ENCODE peak calls at places on chromosomes 7 and 10, in five cellular contexts. T, I, Q, M and A are unnamed samples.

GRCh38 chr7:41054960-41055700 is 647.8 kb downstream of the INHBA start:
- DNase-seq in M (no peak), T (no peak), Q (no peak), I (no peak), A (no peak)

GRCh38 chr10:73647211-73647874 is 6.1 kb upstream of the MYOZ1 start:
- DNase-seq in I (peak; percentile 55), Q (no peak), T (peak; percentile 70), M (no peak), A (peak; percentile 92)

GRCh38 chr7:47582748-47583740 is 1.1 kb upstream of the TNS3 start:
- DNase-seq in T (no peak), I (peak; percentile 54), Q (no peak), M (no peak), A (no peak)

GRCh38 chr10:114761205-114762193 is 60.1 kb upstream of the FHIP2A start:
- DNase-seq in T (no peak), Q (no peak), M (no peak), I (no peak), A (no peak)

GRCh38 chr7:79806161-79806734 is 328.4 kb upstream of the GNAI1 start:
- DNase-seq in T (no peak), M (peak; percentile 19), Q (no peak), I (no peak), A (no peak)

GRCh38 chr10:86168256-86168655 is 198.3 kb downstream of the GRID1 start:
- DNase-seq in I (no peak), Q (no peak), T (no peak), M (no peak), A (no peak)

GRCh38 chr10:65571011-65571570 is 1354.7 kb upstream of the LRRTM3 start:
- DNase-seq in I (no peak), T (no peak), Q (no peak), M (peak; percentile 35), A (peak; percentile 34)

GRCh38 chr10:19194866-19195265 is 146.3 kb downstream of the MALRD1 start:
- DNase-seq in I (no peak), M (no peak), T (no peak), Q (no peak), A (no peak)

GRCh38 chr7:50824882-50825281 is 42.2 kb upstream of the GRB10 start:
- DNase-seq in M (no peak), Q (no peak), T (no peak), I (no peak), A (no peak)

GRCh38 chr7:51021906-51022570 is 239.3 kb upstream of the GRB10 start:
- DNase-seq in T (no peak), I (no peak), M (no peak), Q (no peak), A (no peak)

GRCh38 chr7:44489955-44490350 is 505 bp downstream of the NUDCD3 start:
- DNase-seq in T (peak; percentile 46), M (no peak), Q (peak; percentile 20), I (no peak), A (no peak)

GRCh38 chr10:99457808-99458207 is 27.4 kb upstream of the GOT1 start:
- DNase-seq in T (no peak), M (no peak), Q (no peak), I (no peak), A (no peak)

GRCh38 chr10:93515071-93515962 is 18.9 kb downstream of the CEP55 start:
- DNase-seq in T (no peak), I (no peak), M (no peak), Q (peak; percentile 38), A (no peak)

GRCh38 chr10:48798486-48799254 is 114.0 kb downstream of the WDFY4 start:
- DNase-seq in M (no peak), Q (no peak), T (no peak), I (no peak), A (no peak)

GRCh38 chr10:42543840-42544372 is 94.5 kb downstream of the ZNF33B start:
- DNase-seq in T (no peak), M (no peak), I (peak; percentile 71), Q (no peak), A (no peak)

GRCh38 chr10:22374489-22375126 is 29.3 kb downstream of the SPAG6 start:
- DNase-seq in I (no peak), M (no peak), T (no peak), Q (no peak), A (no peak)

GRCh38 chr10:92811986-92812385 is 36.3 kb upstream of the EXOC6 start:
- DNase-seq in Q (no peak), M (no peak), I (no peak), T (no peak), A (no peak)

GRCh38 chr7:122064971-122065370 is 79.1 kb downstream of the AASS start:
- DNase-seq in Q (no peak), I (no peak), T (no peak), M (no peak), A (no peak)

GRCh38 chr7:97270280-97270679 is 152.8 kb downstream of the SDHAF3 start:
- DNase-seq in M (no peak), T (no peak), I (no peak), Q (no peak), A (no peak)

GRCh38 chr10:69961168-69961863 is 91.3 kb upstream of the MACROH2A2 start:
- DNase-seq in Q (no peak), T (no peak), M (no peak), I (peak; percentile 10), A (peak; percentile 31)

GRCh38 chr7:135930565-135931423 is 46.4 kb downstream of the MTPN start:
- DNase-seq in M (no peak), Q (peak; percentile 25), I (no peak), T (no peak), A (no peak)

GRCh38 chr10:101960879-101961395 is 95.0 kb downstream of the ARMH3 start:
- DNase-seq in I (no peak), M (no peak), Q (no peak), T (no peak), A (no peak)

GRCh38 chr10:121873236-121873635 is 54.6 kb downstream of the ATE1 start:
- DNase-seq in T (no peak), M (no peak), Q (no peak), I (no peak), A (no peak)

GRCh38 chr10:50653758-50654157 is 30.0 kb upstream of the SGMS1 start:
- DNase-seq in Q (no peak), I (no peak), T (no peak), M (no peak), A (no peak)

GRCh38 chr10:125174360-125174759 is 14.0 kb upstream of the CTBP2 start:
- DNase-seq in T (no peak), I (no peak), M (no peak), Q (no peak), A (peak; percentile 22)

GRCh38 chr7:97187067-97187466 is 69.6 kb downstream of the SDHAF3 start:
- DNase-seq in I (no peak), T (no peak), Q (peak; percentile 74), M (no peak), A (no peak)

GRCh38 chr7:16026253-16027020 is 340.0 kb upstream of the MEOX2 start:
- DNase-seq in Q (no peak), T (no peak), I (peak; percentile 41), M (no peak), A (no peak)

GRCh38 chr10:125538947-125539649 is 143.9 kb downstream of the TEX36 start:
- DNase-seq in M (no peak), I (peak; percentile 36), Q (no peak), T (no peak), A (no peak)

GRCh38 chr7:103613655-103614642 is 167.9 kb upstream of the SLC26A5 start:
- DNase-seq in Q (no peak), M (no peak), T (no peak), I (no peak), A (no peak)

GRCh38 chr7:105876964-105877601 is 684 bp upstream of the ATXN7L1 start:
- DNase-seq in Q (no peak), I (peak; percentile 44), T (peak; percentile 48), M (peak; percentile 4), A (peak; percentile 64)

GRCh38 chr10:78433063-78433717 is 399.5 kb downstream of the RPS24 start:
- DNase-seq in M (no peak), Q (no peak), T (no peak), I (no peak), A (no peak)

GRCh38 chr7:87234949-87235348 is 15.4 kb upstream of the TMEM243 start:
- DNase-seq in I (no peak), M (no peak), T (no peak), Q (no peak), A (no peak)

GRCh38 chr10:116207180-116207579 is 65.8 kb downstream of the GFRA1 start:
- DNase-seq in Q (no peak), M (no peak), I (no peak), T (no peak), A (no peak)

DNA sequence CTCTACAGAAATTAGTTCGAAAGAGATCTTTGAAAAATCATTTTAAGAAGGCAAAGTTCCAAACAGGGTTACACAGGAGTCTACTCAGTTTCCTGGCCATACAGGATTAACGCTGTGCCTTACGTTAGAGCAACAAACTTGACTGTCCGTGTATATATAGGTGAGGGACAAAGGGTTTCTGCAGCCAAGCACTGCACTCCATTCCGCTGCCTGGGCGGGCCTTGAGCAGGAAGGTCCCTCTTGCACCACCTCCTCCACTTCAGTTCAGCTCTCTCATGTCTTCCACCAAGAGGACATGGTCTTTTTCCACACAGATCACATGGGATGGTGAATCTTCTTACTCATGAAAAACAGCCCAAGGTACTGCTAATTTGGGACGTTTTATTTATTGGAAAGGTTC is 43.2 kb downstream of the MCMBP start:
- DNase-seq in T (no peak), Q (no peak), M (no peak), I (no peak), A (no peak)
- TF ChIP-seq CTCF in T (no peak), Q (no peak), M (no peak), I (no peak), A (no peak)

GRCh38 chr7:2982831-2983230 is 60.8 kb downstream of the CARD11 start:
- DNase-seq in I (no peak), T (no peak), Q (no peak), M (no peak), A (no peak)

GRCh38 chr7:2981103-2981480 is 62.6 kb downstream of the CARD11 start:
- DNase-seq in T (no peak), Q (no peak), M (no peak), I (no peak), A (no peak)

GRCh38 chr7:2986561-2986960 is 57.1 kb downstream of the CARD11 start:
- DNase-seq in T (no peak), Q (no peak), M (no peak), I (no peak), A (no peak)

GRCh38 chr7:2982401-2982800 is 61.3 kb downstream of the CARD11 start:
- DNase-seq in M (no peak), I (no peak), T (no peak), Q (no peak), A (no peak)

GRCh38 chr7:2985866-2986265 is 57.8 kb downstream of the CARD11 start:
- DNase-seq in M (no peak), T (no peak), Q (no peak), I (no peak), A (no peak)
- TF ChIP-seq CTCF in M (no peak), T (no peak), Q (no peak), I (no peak), A (no peak)

DNA sequence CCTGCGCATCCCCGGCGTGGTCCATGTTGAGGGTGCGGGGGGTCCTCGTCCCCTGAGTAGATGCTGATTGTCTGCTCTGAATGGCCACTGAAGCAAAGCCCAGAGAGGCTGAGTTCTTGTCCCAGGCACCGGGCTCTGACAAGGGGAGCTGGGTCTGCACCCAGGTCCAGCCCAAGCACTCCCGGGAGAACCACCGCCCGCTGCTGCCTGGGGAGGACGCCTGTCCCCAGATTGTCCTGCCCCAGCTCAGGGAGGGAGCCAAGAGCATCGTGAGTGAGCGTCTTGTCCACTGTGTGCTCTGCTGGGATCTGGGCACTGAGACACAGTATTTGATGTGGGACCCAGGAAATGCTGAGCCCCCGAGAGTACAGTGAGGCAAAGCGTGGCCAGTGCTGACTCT is 143.8 kb downstream of the DNAJB6 start:
- DNase-seq in Q (no peak), T (no peak), M (no peak), I (no peak), A (peak; percentile 24)
- TF ChIP-seq CTCF in Q (no peak), T (no peak), M (no peak), I (no peak), A (no peak)

GRCh38 chr10:119725550-119726290 is at the start of gene INPP5F:
- DNase-seq in Q (peak; percentile 100), T (peak; percentile 99), I (peak; percentile 99), M (peak; percentile 97), A (peak; percentile 99)
- TF ChIP-seq CTCF in Q (no peak), T (peak; percentile 25), I (peak; percentile 23), M (peak; percentile 15), A (peak; percentile 28)